ENCODE peak calls at places on chromosomes 13 and 19, in eight cellular contexts. One of them, this sample, is unnamed.
A peak's percentile ranks its signal among the peaks of the same experiment; 100 is the strongest.

GRCh38 chr13:27619093-27619705 is 1.1 kb downstream of the LNX2 start:
- DNase-seq in left ventricle myocardium inferior: no peak
- DNase-seq in nephron progenitor cell: no peak
- DNase-seq in cardiac fibroblast: peak; percentile 54
- DNase-seq in WERI-Rb-1: no peak
- DNase-seq in uterus: no peak
- DNase-seq in stomach: no peak
- DNase-seq in epithelial cell of esophagus: peak; percentile 29
- DNase-seq in this sample: no peak

GRCh38 chr13:40120781-40121180 is 465.3 kb downstream of the COG6 start:
- DNase-seq in left ventricle myocardium inferior: no peak
- DNase-seq in nephron progenitor cell: no peak
- DNase-seq in cardiac fibroblast: peak; percentile 86
- DNase-seq in WERI-Rb-1: no peak
- DNase-seq in uterus: no peak
- DNase-seq in stomach: no peak
- DNase-seq in epithelial cell of esophagus: no peak
- DNase-seq in this sample: no peak

GRCh38 chr13:25169951-25170553 is 2.0 kb downstream of the AMER2 start:
- DNase-seq in left ventricle myocardium inferior: no peak
- DNase-seq in nephron progenitor cell: no peak
- DNase-seq in cardiac fibroblast: no peak
- DNase-seq in WERI-Rb-1: peak; percentile 70
- DNase-seq in uterus: no peak
- DNase-seq in stomach: no peak
- DNase-seq in epithelial cell of esophagus: no peak
- DNase-seq in this sample: no peak

GRCh38 chr13:75480691-75481175 is 1.2 kb downstream of the TBC1D4 start:
- DNase-seq in left ventricle myocardium inferior: peak; percentile 44
- DNase-seq in nephron progenitor cell: peak; percentile 61
- DNase-seq in cardiac fibroblast: peak; percentile 57
- DNase-seq in WERI-Rb-1: peak; percentile 27
- DNase-seq in uterus: peak; percentile 31
- DNase-seq in stomach: peak; percentile 80
- DNase-seq in epithelial cell of esophagus: peak; percentile 94
- DNase-seq in this sample: peak; percentile 63

GRCh38 chr19:15210323-15210774 is 9.6 kb upstream of the NOTCH3 start:
- DNase-seq in left ventricle myocardium inferior: peak; percentile 44
- DNase-seq in nephron progenitor cell: no peak
- DNase-seq in cardiac fibroblast: peak; percentile 97
- DNase-seq in WERI-Rb-1: no peak
- DNase-seq in uterus: peak; percentile 56
- DNase-seq in stomach: no peak
- DNase-seq in epithelial cell of esophagus: peak; percentile 88
- DNase-seq in this sample: no peak

GRCh38 chr19:10278935-10279334 is 7.8 kb upstream of the ICAM4 start:
- DNase-seq in left ventricle myocardium inferior: no peak
- DNase-seq in nephron progenitor cell: no peak
- DNase-seq in cardiac fibroblast: no peak
- DNase-seq in WERI-Rb-1: no peak
- DNase-seq in uterus: no peak
- DNase-seq in stomach: no peak
- DNase-seq in epithelial cell of esophagus: no peak
- DNase-seq in this sample: no peak

GRCh38 chr13:39189778-39190177 is 151.5 kb downstream of the NHLRC3 start:
- DNase-seq in left ventricle myocardium inferior: no peak
- DNase-seq in nephron progenitor cell: no peak
- DNase-seq in cardiac fibroblast: no peak
- DNase-seq in WERI-Rb-1: no peak
- DNase-seq in uterus: no peak
- DNase-seq in stomach: no peak
- DNase-seq in epithelial cell of esophagus: no peak
- DNase-seq in this sample: no peak

GRCh38 chr19:50972795-50973376 is 3.5 kb upstream of the KLK6 start:
- DNase-seq in left ventricle myocardium inferior: no peak
- DNase-seq in nephron progenitor cell: no peak
- DNase-seq in cardiac fibroblast: no peak
- DNase-seq in WERI-Rb-1: no peak
- DNase-seq in uterus: no peak
- DNase-seq in stomach: no peak
- DNase-seq in epithelial cell of esophagus: peak; percentile 10
- DNase-seq in this sample: no peak

GRCh38 chr13:113407531-113408393 is 43.8 kb upstream of the GRTP1 start:
- DNase-seq in left ventricle myocardium inferior: no peak
- DNase-seq in nephron progenitor cell: no peak
- DNase-seq in cardiac fibroblast: peak; percentile 26
- DNase-seq in WERI-Rb-1: peak; percentile 9
- DNase-seq in uterus: no peak
- DNase-seq in stomach: no peak
- DNase-seq in epithelial cell of esophagus: no peak
- DNase-seq in this sample: no peak

GRCh38 chr13:30545320-30545719 is 72.4 kb upstream of the USPL1 start:
- DNase-seq in left ventricle myocardium inferior: no peak
- DNase-seq in nephron progenitor cell: no peak
- DNase-seq in cardiac fibroblast: no peak
- DNase-seq in WERI-Rb-1: no peak
- DNase-seq in uterus: no peak
- DNase-seq in stomach: no peak
- DNase-seq in epithelial cell of esophagus: no peak
- DNase-seq in this sample: no peak

GRCh38 chr13:46106839-46107371 is 2.1 kb upstream of the CPB2 start:
- DNase-seq in left ventricle myocardium inferior: no peak
- DNase-seq in nephron progenitor cell: no peak
- DNase-seq in cardiac fibroblast: no peak
- DNase-seq in WERI-Rb-1: no peak
- DNase-seq in uterus: no peak
- DNase-seq in stomach: no peak
- DNase-seq in epithelial cell of esophagus: peak; percentile 55
- DNase-seq in this sample: no peak

GRCh38 chr13:107681611-107682010 is 533.7 kb downstream of the LIG4 start:
- DNase-seq in left ventricle myocardium inferior: no peak
- DNase-seq in nephron progenitor cell: no peak
- DNase-seq in cardiac fibroblast: no peak
- DNase-seq in WERI-Rb-1: peak; percentile 30
- DNase-seq in uterus: no peak
- DNase-seq in stomach: no peak
- DNase-seq in epithelial cell of esophagus: no peak
- DNase-seq in this sample: no peak

GRCh38 chr13:71378992-71379905 is 487.8 kb downstream of the DACH1 start:
- DNase-seq in left ventricle myocardium inferior: no peak
- DNase-seq in nephron progenitor cell: no peak
- DNase-seq in cardiac fibroblast: peak; percentile 61
- DNase-seq in WERI-Rb-1: no peak
- DNase-seq in uterus: no peak
- DNase-seq in stomach: no peak
- DNase-seq in epithelial cell of esophagus: peak; percentile 54
- DNase-seq in this sample: no peak

GRCh38 chr13:64453831-64454230 is 2776.3 kb downstream of the PCDH9 start:
- DNase-seq in left ventricle myocardium inferior: no peak
- DNase-seq in nephron progenitor cell: no peak
- DNase-seq in cardiac fibroblast: peak; percentile 6
- DNase-seq in WERI-Rb-1: no peak
- DNase-seq in uterus: no peak
- DNase-seq in stomach: no peak
- DNase-seq in epithelial cell of esophagus: no peak
- DNase-seq in this sample: no peak

GRCh38 chr13:31431722-31432137 is 232.0 kb downstream of the B3GLCT start:
- DNase-seq in left ventricle myocardium inferior: peak; percentile 40
- DNase-seq in nephron progenitor cell: peak; percentile 69
- DNase-seq in cardiac fibroblast: peak; percentile 72
- DNase-seq in WERI-Rb-1: peak; percentile 25
- DNase-seq in uterus: peak; percentile 67
- DNase-seq in stomach: peak; percentile 51
- DNase-seq in epithelial cell of esophagus: peak; percentile 53
- DNase-seq in this sample: peak; percentile 68

GRCh38 chr13:86856996-86857395 is 814.2 kb upstream of the SLITRK5 start:
- DNase-seq in left ventricle myocardium inferior: no peak
- DNase-seq in nephron progenitor cell: peak; percentile 18
- DNase-seq in cardiac fibroblast: no peak
- DNase-seq in WERI-Rb-1: no peak
- DNase-seq in uterus: no peak
- DNase-seq in stomach: no peak
- DNase-seq in epithelial cell of esophagus: peak; percentile 48
- DNase-seq in this sample: no peak

GRCh38 chr13:93996471-93996870 is 483.0 kb downstream of the DCT start:
- DNase-seq in left ventricle myocardium inferior: no peak
- DNase-seq in nephron progenitor cell: no peak
- DNase-seq in cardiac fibroblast: no peak
- DNase-seq in WERI-Rb-1: no peak
- DNase-seq in uterus: no peak
- DNase-seq in stomach: no peak
- DNase-seq in epithelial cell of esophagus: no peak
- DNase-seq in this sample: no peak

GRCh38 chr13:108734676-108735075 is 105.3 kb downstream of the MYO16 start:
- DNase-seq in left ventricle myocardium inferior: no peak
- DNase-seq in nephron progenitor cell: no peak
- DNase-seq in cardiac fibroblast: no peak
- DNase-seq in WERI-Rb-1: peak; percentile 48
- DNase-seq in uterus: no peak
- DNase-seq in stomach: no peak
- DNase-seq in epithelial cell of esophagus: no peak
- DNase-seq in this sample: no peak

GRCh38 chr13:108315273-108315672 is 45.8 kb downstream of the TNFSF13B start:
- DNase-seq in left ventricle myocardium inferior: no peak
- DNase-seq in nephron progenitor cell: no peak
- DNase-seq in cardiac fibroblast: no peak
- DNase-seq in WERI-Rb-1: no peak
- DNase-seq in uterus: no peak
- DNase-seq in stomach: no peak
- DNase-seq in epithelial cell of esophagus: no peak
- DNase-seq in this sample: no peak

GRCh38 chr19:32823747-32824102 is 45.8 kb downstream of the SLC7A9 start:
- DNase-seq in left ventricle myocardium inferior: no peak
- DNase-seq in nephron progenitor cell: no peak
- DNase-seq in cardiac fibroblast: no peak
- DNase-seq in WERI-Rb-1: no peak
- DNase-seq in uterus: no peak
- DNase-seq in stomach: no peak
- DNase-seq in epithelial cell of esophagus: no peak
- DNase-seq in this sample: no peak

GRCh38 chr19:42200116-42200740 is 17.2 kb downstream of the DEDD2 start:
- DNase-seq in left ventricle myocardium inferior: no peak
- DNase-seq in nephron progenitor cell: no peak
- DNase-seq in cardiac fibroblast: no peak
- DNase-seq in WERI-Rb-1: no peak
- DNase-seq in uterus: no peak
- DNase-seq in stomach: no peak
- DNase-seq in epithelial cell of esophagus: no peak
- DNase-seq in this sample: no peak
- TF ChIP-seq CTCF in left ventricle myocardium inferior: no peak
- TF ChIP-seq CTCF in nephron progenitor cell: no peak
- TF ChIP-seq CTCF in cardiac fibroblast: no peak
- TF ChIP-seq CTCF in WERI-Rb-1: no peak
- TF ChIP-seq CTCF in uterus: no peak
- TF ChIP-seq CTCF in stomach: no peak
- TF ChIP-seq CTCF in epithelial cell of esophagus: no peak
- TF ChIP-seq CTCF in this sample: peak; percentile 26

DNA sequence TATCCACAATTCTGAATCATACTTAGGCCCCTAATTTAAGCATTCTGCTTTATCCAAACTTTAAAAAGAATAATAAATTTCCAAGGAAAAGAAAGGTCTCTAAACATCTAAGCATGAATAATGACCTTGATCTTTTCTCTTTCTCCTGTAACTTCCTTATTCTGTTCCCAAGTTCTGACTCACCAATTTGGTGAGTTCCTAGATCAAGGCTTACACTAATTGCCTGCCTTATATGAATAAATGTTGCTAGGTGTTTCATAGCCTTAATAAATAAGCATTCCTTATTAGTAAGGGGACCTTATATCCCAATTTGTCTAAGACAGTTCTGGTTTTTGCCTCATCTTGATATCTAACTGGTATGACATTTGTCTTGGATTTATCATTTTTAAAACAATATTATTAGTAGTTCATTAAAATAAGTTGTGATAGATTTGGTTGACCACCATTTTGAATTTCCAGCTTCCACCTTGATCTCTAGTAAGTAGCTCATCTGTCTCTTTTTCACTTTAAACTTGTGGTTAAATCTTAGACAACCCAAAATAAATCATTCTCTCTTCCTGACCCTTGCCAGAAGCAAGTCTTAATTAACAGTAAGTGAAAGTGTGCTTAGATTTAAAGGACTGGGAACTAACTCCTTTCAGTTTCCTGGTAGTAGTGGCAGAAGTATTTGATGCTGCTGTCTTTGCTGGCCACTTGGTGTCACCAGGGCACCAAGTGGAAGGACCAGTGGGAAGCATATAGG is 121.2 kb upstream of the MLNR start:
- DNase-seq in left ventricle myocardium inferior: no peak
- DNase-seq in nephron progenitor cell: no peak
- DNase-seq in cardiac fibroblast: peak; percentile 37
- DNase-seq in WERI-Rb-1: no peak
- DNase-seq in uterus: no peak
- DNase-seq in stomach: no peak
- DNase-seq in epithelial cell of esophagus: peak; percentile 40
- DNase-seq in this sample: peak; percentile 7
- TF ChIP-seq CTCF in left ventricle myocardium inferior: peak; percentile 63
- TF ChIP-seq CTCF in nephron progenitor cell: peak; percentile 34
- TF ChIP-seq CTCF in cardiac fibroblast: peak; percentile 30
- TF ChIP-seq CTCF in WERI-Rb-1: no peak
- TF ChIP-seq CTCF in uterus: peak; percentile 18
- TF ChIP-seq CTCF in stomach: no peak
- TF ChIP-seq CTCF in epithelial cell of esophagus: peak; percentile 24
- TF ChIP-seq CTCF in this sample: peak; percentile 31

GRCh38 chr19:38134538-38135149 is 89.4 kb downstream of the DPF1 start:
- DNase-seq in left ventricle myocardium inferior: no peak
- DNase-seq in nephron progenitor cell: peak; percentile 48
- DNase-seq in cardiac fibroblast: peak; percentile 72
- DNase-seq in WERI-Rb-1: no peak
- DNase-seq in uterus: no peak
- DNase-seq in stomach: peak; percentile 27
- DNase-seq in epithelial cell of esophagus: peak; percentile 62
- DNase-seq in this sample: peak; percentile 59
- TF ChIP-seq CTCF in left ventricle myocardium inferior: peak; percentile 50
- TF ChIP-seq CTCF in nephron progenitor cell: peak; percentile 65
- TF ChIP-seq CTCF in cardiac fibroblast: peak; percentile 71
- TF ChIP-seq CTCF in WERI-Rb-1: peak; percentile 77
- TF ChIP-seq CTCF in uterus: no peak
- TF ChIP-seq CTCF in stomach: no peak
- TF ChIP-seq CTCF in epithelial cell of esophagus: peak; percentile 75
- TF ChIP-seq CTCF in this sample: peak; percentile 54

DNA sequence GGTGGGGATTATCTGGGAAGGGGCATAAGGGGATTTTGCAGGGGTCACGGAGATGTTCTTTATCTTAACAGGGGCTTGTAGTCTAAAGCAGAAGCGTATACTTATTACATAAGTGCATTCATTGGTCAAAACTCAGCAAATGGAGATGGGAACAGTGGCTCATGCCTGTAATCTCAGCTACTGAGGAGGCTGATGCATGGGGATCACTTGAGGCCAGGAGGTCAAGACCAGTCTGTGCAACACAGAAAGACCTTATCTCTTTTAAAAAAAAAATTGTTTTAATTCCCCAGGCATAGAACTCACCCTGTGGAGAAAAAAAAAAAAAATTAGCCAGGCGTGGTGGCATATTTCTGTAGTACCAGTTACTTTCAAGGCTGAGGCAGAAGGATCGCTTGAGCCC is 18.9 kb downstream of the FAM187B start:
- DNase-seq in left ventricle myocardium inferior: no peak
- DNase-seq in nephron progenitor cell: no peak
- DNase-seq in cardiac fibroblast: no peak
- DNase-seq in WERI-Rb-1: no peak
- DNase-seq in uterus: no peak
- DNase-seq in stomach: no peak
- DNase-seq in epithelial cell of esophagus: no peak
- DNase-seq in this sample: no peak
- TF ChIP-seq CTCF in left ventricle myocardium inferior: no peak
- TF ChIP-seq CTCF in nephron progenitor cell: no peak
- TF ChIP-seq CTCF in cardiac fibroblast: no peak
- TF ChIP-seq CTCF in WERI-Rb-1: no peak
- TF ChIP-seq CTCF in uterus: no peak
- TF ChIP-seq CTCF in stomach: no peak
- TF ChIP-seq CTCF in epithelial cell of esophagus: no peak
- TF ChIP-seq CTCF in this sample: no peak

GRCh38 chr13:110813646-110814624 is 100.4 kb downstream of the ING1 start:
- DNase-seq in left ventricle myocardium inferior: no peak
- DNase-seq in nephron progenitor cell: no peak
- DNase-seq in cardiac fibroblast: no peak
- DNase-seq in WERI-Rb-1: peak; percentile 61
- DNase-seq in uterus: no peak
- DNase-seq in stomach: no peak
- DNase-seq in epithelial cell of esophagus: no peak
- DNase-seq in this sample: no peak
- TF ChIP-seq CTCF in left ventricle myocardium inferior: no peak
- TF ChIP-seq CTCF in nephron progenitor cell: no peak
- TF ChIP-seq CTCF in cardiac fibroblast: no peak
- TF ChIP-seq CTCF in WERI-Rb-1: peak; percentile 73
- TF ChIP-seq CTCF in uterus: no peak
- TF ChIP-seq CTCF in stomach: no peak
- TF ChIP-seq CTCF in epithelial cell of esophagus: peak; percentile 11
- TF ChIP-seq CTCF in this sample: peak; percentile 13